ENCODE peak calls at places on chromosomes 2 and 18, in ten cellular contexts. One of them, this sample, is unnamed. For H3K9me3, the result is how much of the 10 kb centered on the place peaks cover.

GRCh38 chr2:101912545-101912944 is 79.2 kb upstream of the IL1R2 start:
- DNase-seq in WERI-Rb-1: no peak
- DNase-seq in right cardiac atrium: no peak
- DNase-seq in Peyer's patch: peak
- DNase-seq in sigmoid colon: no peak
- DNase-seq in heart right ventricle: no peak
- DNase-seq in adipocyte: no peak
- DNase-seq in Karpas-422: peak
- DNase-seq in AG04450: no peak
- DNase-seq in pancreas: no peak
- DNase-seq in this sample: no peak

GRCh38 chr2:110101280-110101844 is 14.3 kb downstream of the MALL start:
- DNase-seq in AG04450: peak
- DNase-seq in sigmoid colon: peak
- DNase-seq in right cardiac atrium: peak
- DNase-seq in adipocyte: peak
- DNase-seq in Karpas-422: no peak
- DNase-seq in Peyer's patch: peak
- DNase-seq in WERI-Rb-1: no peak
- DNase-seq in pancreas: peak
- DNase-seq in heart right ventricle: peak
- DNase-seq in this sample: no peak

GRCh38 chr2:200592414-200593075 is 6.7 kb downstream of the AOX1 start:
- DNase-seq in WERI-Rb-1: no peak
- DNase-seq in Karpas-422: peak
- DNase-seq in right cardiac atrium: no peak
- DNase-seq in Peyer's patch: no peak
- DNase-seq in adipocyte: peak
- DNase-seq in heart right ventricle: no peak
- DNase-seq in sigmoid colon: no peak
- DNase-seq in AG04450: no peak
- DNase-seq in pancreas: peak
- DNase-seq in this sample: peak

GRCh38 chr2:96138146-96139145 is at the start of gene ASTL:
- DNase-seq in sigmoid colon: no peak
- DNase-seq in AG04450: no peak
- DNase-seq in right cardiac atrium: no peak
- DNase-seq in adipocyte: peak
- DNase-seq in Peyer's patch: peak
- DNase-seq in Karpas-422: peak
- DNase-seq in WERI-Rb-1: peak
- DNase-seq in pancreas: peak
- DNase-seq in heart right ventricle: no peak
- DNase-seq in this sample: peak

GRCh38 chr2:229226372-229226771 is 44.7 kb downstream of the PID1 start:
- DNase-seq in pancreas: no peak
- DNase-seq in heart right ventricle: no peak
- DNase-seq in sigmoid colon: peak
- DNase-seq in WERI-Rb-1: no peak
- DNase-seq in Karpas-422: no peak
- DNase-seq in Peyer's patch: no peak
- DNase-seq in adipocyte: no peak
- DNase-seq in right cardiac atrium: peak
- DNase-seq in AG04450: no peak
- DNase-seq in this sample: no peak

GRCh38 chr2:105725388-105725787 is 19.3 kb upstream of the NCK2 start:
- DNase-seq in pancreas: no peak
- DNase-seq in Karpas-422: no peak
- DNase-seq in sigmoid colon: no peak
- DNase-seq in heart right ventricle: no peak
- DNase-seq in right cardiac atrium: no peak
- DNase-seq in Peyer's patch: no peak
- DNase-seq in adipocyte: no peak
- DNase-seq in AG04450: no peak
- DNase-seq in WERI-Rb-1: no peak
- DNase-seq in this sample: no peak

GRCh38 chr18:11795916-11796315 is 55.3 kb upstream of the CHMP1B start:
- DNase-seq in heart right ventricle: no peak
- DNase-seq in Karpas-422: no peak
- DNase-seq in pancreas: no peak
- DNase-seq in right cardiac atrium: no peak
- DNase-seq in Peyer's patch: no peak
- DNase-seq in WERI-Rb-1: no peak
- DNase-seq in sigmoid colon: no peak
- DNase-seq in adipocyte: no peak
- DNase-seq in AG04450: no peak
- DNase-seq in this sample: no peak

GRCh38 chr2:130864830-130865229 is 28.1 kb downstream of the ARHGEF4 start:
- DNase-seq in AG04450: peak
- DNase-seq in right cardiac atrium: peak
- DNase-seq in adipocyte: peak
- DNase-seq in heart right ventricle: peak
- DNase-seq in sigmoid colon: peak
- DNase-seq in Peyer's patch: no peak
- DNase-seq in pancreas: peak
- DNase-seq in Karpas-422: peak
- DNase-seq in WERI-Rb-1: no peak
- DNase-seq in this sample: no peak

GRCh38 chr2:21372654-21373053 is 248.9 kb downstream of the TDRD15 start:
- DNase-seq in right cardiac atrium: no peak
- DNase-seq in adipocyte: no peak
- DNase-seq in sigmoid colon: no peak
- DNase-seq in heart right ventricle: no peak
- DNase-seq in Peyer's patch: no peak
- DNase-seq in Karpas-422: peak
- DNase-seq in AG04450: no peak
- DNase-seq in WERI-Rb-1: peak
- DNase-seq in pancreas: no peak
- DNase-seq in this sample: peak

GRCh38 chr2:236748801-236749200 is 179.2 kb downstream of the ACKR3 start:
- DNase-seq in WERI-Rb-1: no peak
- DNase-seq in right cardiac atrium: peak
- DNase-seq in Karpas-422: no peak
- DNase-seq in sigmoid colon: no peak
- DNase-seq in heart right ventricle: peak
- DNase-seq in Peyer's patch: no peak
- DNase-seq in AG04450: no peak
- DNase-seq in adipocyte: no peak
- DNase-seq in pancreas: no peak
- DNase-seq in this sample: peak

GRCh38 chr2:19797871-19798270 is 103.9 kb downstream of the TTC32 start:
- DNase-seq in Peyer's patch: no peak
- DNase-seq in sigmoid colon: no peak
- DNase-seq in right cardiac atrium: no peak
- DNase-seq in heart right ventricle: no peak
- DNase-seq in pancreas: no peak
- DNase-seq in Karpas-422: no peak
- DNase-seq in AG04450: no peak
- DNase-seq in adipocyte: peak
- DNase-seq in WERI-Rb-1: no peak
- DNase-seq in this sample: no peak

GRCh38 chr2:222054813-222055212 is 244.0 kb downstream of the PAX3 start:
- DNase-seq in Peyer's patch: no peak
- DNase-seq in heart right ventricle: no peak
- DNase-seq in WERI-Rb-1: no peak
- DNase-seq in AG04450: no peak
- DNase-seq in right cardiac atrium: no peak
- DNase-seq in adipocyte: no peak
- DNase-seq in pancreas: no peak
- DNase-seq in sigmoid colon: no peak
- DNase-seq in Karpas-422: no peak
- DNase-seq in this sample: no peak

GRCh38 chr2:227607969-227608368 is 6.7 kb downstream of the SCYGR3 start:
- DNase-seq in Karpas-422: no peak
- DNase-seq in heart right ventricle: no peak
- DNase-seq in WERI-Rb-1: no peak
- DNase-seq in pancreas: no peak
- DNase-seq in right cardiac atrium: no peak
- DNase-seq in sigmoid colon: no peak
- DNase-seq in Peyer's patch: no peak
- DNase-seq in AG04450: no peak
- DNase-seq in adipocyte: no peak
- DNase-seq in this sample: no peak

GRCh38 chr2:189412330-189412953 is 28.8 kb upstream of the WDR75 start:
- DNase-seq in Peyer's patch: no peak
- DNase-seq in pancreas: peak
- DNase-seq in heart right ventricle: peak
- DNase-seq in WERI-Rb-1: no peak
- DNase-seq in Karpas-422: peak
- DNase-seq in AG04450: peak
- DNase-seq in right cardiac atrium: no peak
- DNase-seq in sigmoid colon: peak
- DNase-seq in adipocyte: peak
- DNase-seq in this sample: peak

DNA sequence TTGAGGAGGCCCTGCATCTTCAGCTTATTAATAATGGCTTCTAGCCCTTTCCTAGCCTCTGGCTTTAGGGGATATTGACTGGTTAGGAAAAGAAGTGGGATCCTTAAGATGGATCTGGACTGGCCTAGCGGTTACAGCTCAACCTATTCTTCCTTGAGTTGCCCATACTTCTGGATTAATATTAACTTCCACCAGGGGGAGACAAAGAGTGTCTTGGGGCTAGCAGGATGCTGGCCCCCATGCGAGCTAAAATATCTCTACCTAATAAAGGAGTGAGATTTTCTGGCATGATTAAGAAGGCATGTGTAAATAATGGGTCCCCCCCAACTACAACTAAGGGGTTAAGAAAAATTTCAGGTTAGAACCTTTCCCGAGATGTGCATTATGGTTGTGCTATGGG is 23.2 kb upstream of the PLA2R1 start:
- DNase-seq in AG04450: no peak
- DNase-seq in right cardiac atrium: no peak
- DNase-seq in Karpas-422: peak
- DNase-seq in heart right ventricle: no peak
- DNase-seq in pancreas: no peak
- DNase-seq in adipocyte: no peak
- DNase-seq in Peyer's patch: no peak
- DNase-seq in sigmoid colon: no peak
- DNase-seq in WERI-Rb-1: no peak
- DNase-seq in this sample: no peak
- H3K9me3 ChIP-seq in AG04450: under half
- H3K9me3 ChIP-seq in right cardiac atrium: under half
- H3K9me3 ChIP-seq in Karpas-422: under half
- H3K9me3 ChIP-seq in heart right ventricle: half or more
- H3K9me3 ChIP-seq in pancreas: under half
- H3K9me3 ChIP-seq in adipocyte: under half
- H3K9me3 ChIP-seq in Peyer's patch: under half
- H3K9me3 ChIP-seq in sigmoid colon: under half
- H3K9me3 ChIP-seq in WERI-Rb-1: under half
- H3K9me3 ChIP-seq in this sample: under half

GRCh38 chr2:65488527-65488926 is 56.1 kb upstream of the SPRED2 start:
- DNase-seq in right cardiac atrium: no peak
- DNase-seq in heart right ventricle: no peak
- DNase-seq in adipocyte: no peak
- DNase-seq in Peyer's patch: no peak
- DNase-seq in pancreas: no peak
- DNase-seq in WERI-Rb-1: no peak
- DNase-seq in Karpas-422: no peak
- DNase-seq in AG04450: no peak
- DNase-seq in sigmoid colon: no peak
- DNase-seq in this sample: no peak
- H3K9me3 ChIP-seq in right cardiac atrium: under half
- H3K9me3 ChIP-seq in heart right ventricle: under half
- H3K9me3 ChIP-seq in adipocyte: under half
- H3K9me3 ChIP-seq in Peyer's patch: under half
- H3K9me3 ChIP-seq in pancreas: under half
- H3K9me3 ChIP-seq in WERI-Rb-1: under half
- H3K9me3 ChIP-seq in Karpas-422: under half
- H3K9me3 ChIP-seq in AG04450: under half
- H3K9me3 ChIP-seq in sigmoid colon: under half
- H3K9me3 ChIP-seq in this sample: under half

DNA sequence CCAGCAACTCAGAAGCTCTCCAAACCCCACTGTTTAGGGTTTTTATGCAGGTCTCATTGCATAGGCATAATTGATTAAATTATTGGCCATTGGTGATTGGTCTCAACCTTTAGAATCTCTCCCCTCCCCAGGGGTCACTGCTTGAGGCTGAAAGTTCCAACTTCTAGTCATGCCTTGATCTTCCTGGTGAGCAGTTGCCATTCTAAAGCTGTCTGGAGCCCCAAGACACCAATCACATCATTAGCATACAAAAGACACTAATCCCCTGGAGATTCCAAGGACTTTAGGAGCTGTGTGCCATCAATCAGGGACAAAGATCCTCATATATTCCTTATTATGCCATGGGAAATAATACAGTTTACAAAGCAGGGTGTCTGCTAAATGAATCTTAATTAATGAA is 863.4 kb upstream of the KLHL29 start:
- DNase-seq in sigmoid colon: no peak
- DNase-seq in Karpas-422: no peak
- DNase-seq in pancreas: no peak
- DNase-seq in AG04450: no peak
- DNase-seq in right cardiac atrium: no peak
- DNase-seq in Peyer's patch: no peak
- DNase-seq in heart right ventricle: no peak
- DNase-seq in adipocyte: no peak
- DNase-seq in WERI-Rb-1: peak
- DNase-seq in this sample: peak
- H3K9me3 ChIP-seq in sigmoid colon: under half
- H3K9me3 ChIP-seq in Karpas-422: under half
- H3K9me3 ChIP-seq in pancreas: under half
- H3K9me3 ChIP-seq in AG04450: under half
- H3K9me3 ChIP-seq in right cardiac atrium: under half
- H3K9me3 ChIP-seq in Peyer's patch: under half
- H3K9me3 ChIP-seq in heart right ventricle: under half
- H3K9me3 ChIP-seq in adipocyte: under half
- H3K9me3 ChIP-seq in WERI-Rb-1: under half
- H3K9me3 ChIP-seq in this sample: under half

GRCh38 chr2:64629329-64629781 is 24.4 kb downstream of the SERTAD2 start:
- DNase-seq in adipocyte: no peak
- DNase-seq in heart right ventricle: no peak
- DNase-seq in Peyer's patch: peak
- DNase-seq in pancreas: no peak
- DNase-seq in sigmoid colon: peak
- DNase-seq in right cardiac atrium: no peak
- DNase-seq in Karpas-422: no peak
- DNase-seq in WERI-Rb-1: no peak
- DNase-seq in AG04450: no peak
- DNase-seq in this sample: no peak

GRCh38 chr2:64630752-64631151 is 23.0 kb downstream of the SERTAD2 start:
- DNase-seq in adipocyte: no peak
- DNase-seq in AG04450: no peak
- DNase-seq in Karpas-422: no peak
- DNase-seq in pancreas: no peak
- DNase-seq in WERI-Rb-1: no peak
- DNase-seq in Peyer's patch: peak
- DNase-seq in heart right ventricle: no peak
- DNase-seq in right cardiac atrium: no peak
- DNase-seq in sigmoid colon: peak
- DNase-seq in this sample: no peak

GRCh38 chr2:64627860-64628841 is 25.6 kb downstream of the SERTAD2 start:
- DNase-seq in right cardiac atrium: no peak
- DNase-seq in WERI-Rb-1: no peak
- DNase-seq in heart right ventricle: no peak
- DNase-seq in adipocyte: no peak
- DNase-seq in AG04450: no peak
- DNase-seq in Karpas-422: no peak
- DNase-seq in sigmoid colon: peak
- DNase-seq in pancreas: no peak
- DNase-seq in Peyer's patch: no peak
- DNase-seq in this sample: no peak

GRCh38 chr2:64626963-64627760 is 26.6 kb downstream of the SERTAD2 start:
- DNase-seq in pancreas: no peak
- DNase-seq in right cardiac atrium: no peak
- DNase-seq in WERI-Rb-1: peak
- DNase-seq in sigmoid colon: peak
- DNase-seq in adipocyte: no peak
- DNase-seq in Peyer's patch: no peak
- DNase-seq in AG04450: no peak
- DNase-seq in Karpas-422: no peak
- DNase-seq in heart right ventricle: no peak
- DNase-seq in this sample: peak

GRCh38 chr2:64629875-64630274 is 23.8 kb downstream of the SERTAD2 start:
- DNase-seq in Karpas-422: no peak
- DNase-seq in pancreas: no peak
- DNase-seq in AG04450: no peak
- DNase-seq in adipocyte: no peak
- DNase-seq in heart right ventricle: no peak
- DNase-seq in sigmoid colon: peak
- DNase-seq in right cardiac atrium: no peak
- DNase-seq in Peyer's patch: peak
- DNase-seq in WERI-Rb-1: no peak
- DNase-seq in this sample: no peak
- H3K9me3 ChIP-seq in Karpas-422: under half
- H3K9me3 ChIP-seq in pancreas: under half
- H3K9me3 ChIP-seq in AG04450: under half
- H3K9me3 ChIP-seq in adipocyte: under half
- H3K9me3 ChIP-seq in heart right ventricle: under half
- H3K9me3 ChIP-seq in sigmoid colon: under half
- H3K9me3 ChIP-seq in right cardiac atrium: under half
- H3K9me3 ChIP-seq in Peyer's patch: under half
- H3K9me3 ChIP-seq in WERI-Rb-1: under half
- H3K9me3 ChIP-seq in this sample: under half